ENCODE peak calls at places on chromosomes 7 and 10, in eight cellular contexts. One of them, this sample, is unnamed.

GRCh38 chr7:11436317-11436716 is 395.7 kb downstream of the THSD7A start:
- DNase-seq in stimulated activated CD4-positive, alpha-beta T cell treated with anti-CD3 and anti-CD28 coated beads, Interleukin-12 subunit alpha, Interleukin-12 subunit beta, amount 100 ng/mL, for 4 hours: no peak
- DNase-seq in GM04503: no peak
- DNase-seq in Calu3: no peak
- DNase-seq in amniotic stem cell: no peak
- DNase-seq in stimulated activated CD8-positive, alpha-beta memory T cell treated with anti-CD3 and anti-CD28 coated beads, Interleukin-4, amount 100 ng/mL, for 1 hour: no peak
- DNase-seq in psoas muscle: no peak
- DNase-seq in left ventricle myocardium inferior: no peak
- DNase-seq in this sample: no peak

GRCh38 chr10:128096486-128097199 is 29.6 kb downstream of the MKI67 start:
- DNase-seq in stimulated activated CD4-positive, alpha-beta T cell treated with anti-CD3 and anti-CD28 coated beads, Interleukin-12 subunit alpha, Interleukin-12 subunit beta, amount 100 ng/mL, for 4 hours: no peak
- DNase-seq in GM04503: peak
- DNase-seq in Calu3: no peak
- DNase-seq in amniotic stem cell: no peak
- DNase-seq in stimulated activated CD8-positive, alpha-beta memory T cell treated with anti-CD3 and anti-CD28 coated beads, Interleukin-4, amount 100 ng/mL, for 1 hour: no peak
- DNase-seq in psoas muscle: no peak
- DNase-seq in left ventricle myocardium inferior: no peak
- DNase-seq in this sample: no peak

GRCh38 chr7:8226526-8226925 is 35.4 kb downstream of the ICA1 start:
- DNase-seq in stimulated activated CD4-positive, alpha-beta T cell treated with anti-CD3 and anti-CD28 coated beads, Interleukin-12 subunit alpha, Interleukin-12 subunit beta, amount 100 ng/mL, for 4 hours: no peak
- DNase-seq in GM04503: no peak
- DNase-seq in Calu3: no peak
- DNase-seq in amniotic stem cell: no peak
- DNase-seq in stimulated activated CD8-positive, alpha-beta memory T cell treated with anti-CD3 and anti-CD28 coated beads, Interleukin-4, amount 100 ng/mL, for 1 hour: no peak
- DNase-seq in psoas muscle: no peak
- DNase-seq in left ventricle myocardium inferior: no peak
- DNase-seq in this sample: no peak

GRCh38 chr7:79502151-79502550 is 48.7 kb upstream of the MAGI2 start:
- DNase-seq in stimulated activated CD4-positive, alpha-beta T cell treated with anti-CD3 and anti-CD28 coated beads, Interleukin-12 subunit alpha, Interleukin-12 subunit beta, amount 100 ng/mL, for 4 hours: no peak
- DNase-seq in GM04503: no peak
- DNase-seq in Calu3: no peak
- DNase-seq in amniotic stem cell: no peak
- DNase-seq in stimulated activated CD8-positive, alpha-beta memory T cell treated with anti-CD3 and anti-CD28 coated beads, Interleukin-4, amount 100 ng/mL, for 1 hour: no peak
- DNase-seq in psoas muscle: no peak
- DNase-seq in left ventricle myocardium inferior: no peak
- DNase-seq in this sample: no peak

GRCh38 chr10:129832582-129833249 is 131.4 kb downstream of the EBF3 start:
- DNase-seq in stimulated activated CD4-positive, alpha-beta T cell treated with anti-CD3 and anti-CD28 coated beads, Interleukin-12 subunit alpha, Interleukin-12 subunit beta, amount 100 ng/mL, for 4 hours: no peak
- DNase-seq in GM04503: no peak
- DNase-seq in Calu3: no peak
- DNase-seq in amniotic stem cell: no peak
- DNase-seq in stimulated activated CD8-positive, alpha-beta memory T cell treated with anti-CD3 and anti-CD28 coated beads, Interleukin-4, amount 100 ng/mL, for 1 hour: no peak
- DNase-seq in psoas muscle: no peak
- DNase-seq in left ventricle myocardium inferior: no peak
- DNase-seq in this sample: no peak

GRCh38 chr10:90197766-90198165 is 496.4 kb downstream of the KIF20B start:
- DNase-seq in stimulated activated CD4-positive, alpha-beta T cell treated with anti-CD3 and anti-CD28 coated beads, Interleukin-12 subunit alpha, Interleukin-12 subunit beta, amount 100 ng/mL, for 4 hours: no peak
- DNase-seq in GM04503: no peak
- DNase-seq in Calu3: no peak
- DNase-seq in amniotic stem cell: no peak
- DNase-seq in stimulated activated CD8-positive, alpha-beta memory T cell treated with anti-CD3 and anti-CD28 coated beads, Interleukin-4, amount 100 ng/mL, for 1 hour: no peak
- DNase-seq in psoas muscle: no peak
- DNase-seq in left ventricle myocardium inferior: no peak
- DNase-seq in this sample: no peak

GRCh38 chr7:129569326-129569725 is 42.2 kb upstream of the NRF1 start:
- DNase-seq in stimulated activated CD4-positive, alpha-beta T cell treated with anti-CD3 and anti-CD28 coated beads, Interleukin-12 subunit alpha, Interleukin-12 subunit beta, amount 100 ng/mL, for 4 hours: no peak
- DNase-seq in GM04503: no peak
- DNase-seq in Calu3: no peak
- DNase-seq in amniotic stem cell: no peak
- DNase-seq in stimulated activated CD8-positive, alpha-beta memory T cell treated with anti-CD3 and anti-CD28 coated beads, Interleukin-4, amount 100 ng/mL, for 1 hour: no peak
- DNase-seq in psoas muscle: no peak
- DNase-seq in left ventricle myocardium inferior: no peak
- DNase-seq in this sample: no peak

GRCh38 chr7:77439572-77439971 is 23.4 kb upstream of the GSAP start:
- DNase-seq in stimulated activated CD4-positive, alpha-beta T cell treated with anti-CD3 and anti-CD28 coated beads, Interleukin-12 subunit alpha, Interleukin-12 subunit beta, amount 100 ng/mL, for 4 hours: no peak
- DNase-seq in GM04503: no peak
- DNase-seq in Calu3: peak
- DNase-seq in amniotic stem cell: no peak
- DNase-seq in stimulated activated CD8-positive, alpha-beta memory T cell treated with anti-CD3 and anti-CD28 coated beads, Interleukin-4, amount 100 ng/mL, for 1 hour: no peak
- DNase-seq in psoas muscle: peak
- DNase-seq in left ventricle myocardium inferior: peak
- DNase-seq in this sample: peak

GRCh38 chr10:61903991-61904350 is 2.5 kb downstream of the ARID5B start:
- DNase-seq in stimulated activated CD4-positive, alpha-beta T cell treated with anti-CD3 and anti-CD28 coated beads, Interleukin-12 subunit alpha, Interleukin-12 subunit beta, amount 100 ng/mL, for 4 hours: no peak
- DNase-seq in GM04503: no peak
- DNase-seq in Calu3: no peak
- DNase-seq in amniotic stem cell: no peak
- DNase-seq in stimulated activated CD8-positive, alpha-beta memory T cell treated with anti-CD3 and anti-CD28 coated beads, Interleukin-4, amount 100 ng/mL, for 1 hour: no peak
- DNase-seq in psoas muscle: no peak
- DNase-seq in left ventricle myocardium inferior: no peak
- DNase-seq in this sample: no peak

GRCh38 chr10:71319042-71319799 is at the start of gene SLC29A3:
- DNase-seq in stimulated activated CD4-positive, alpha-beta T cell treated with anti-CD3 and anti-CD28 coated beads, Interleukin-12 subunit alpha, Interleukin-12 subunit beta, amount 100 ng/mL, for 4 hours: peak
- DNase-seq in GM04503: no peak
- DNase-seq in Calu3: peak
- DNase-seq in amniotic stem cell: peak
- DNase-seq in stimulated activated CD8-positive, alpha-beta memory T cell treated with anti-CD3 and anti-CD28 coated beads, Interleukin-4, amount 100 ng/mL, for 1 hour: peak
- DNase-seq in psoas muscle: peak
- DNase-seq in left ventricle myocardium inferior: peak
- DNase-seq in this sample: peak

GRCh38 chr10:24485299-24485698 is 238.4 kb downstream of the ARHGAP21 start:
- DNase-seq in stimulated activated CD4-positive, alpha-beta T cell treated with anti-CD3 and anti-CD28 coated beads, Interleukin-12 subunit alpha, Interleukin-12 subunit beta, amount 100 ng/mL, for 4 hours: no peak
- DNase-seq in GM04503: no peak
- DNase-seq in Calu3: no peak
- DNase-seq in amniotic stem cell: no peak
- DNase-seq in stimulated activated CD8-positive, alpha-beta memory T cell treated with anti-CD3 and anti-CD28 coated beads, Interleukin-4, amount 100 ng/mL, for 1 hour: no peak
- DNase-seq in psoas muscle: no peak
- DNase-seq in left ventricle myocardium inferior: no peak
- DNase-seq in this sample: no peak

GRCh38 chr7:1940402-1940786 is 270.3 kb downstream of the ELFN1 start:
- DNase-seq in stimulated activated CD4-positive, alpha-beta T cell treated with anti-CD3 and anti-CD28 coated beads, Interleukin-12 subunit alpha, Interleukin-12 subunit beta, amount 100 ng/mL, for 4 hours: peak
- DNase-seq in GM04503: no peak
- DNase-seq in Calu3: peak
- DNase-seq in amniotic stem cell: no peak
- DNase-seq in stimulated activated CD8-positive, alpha-beta memory T cell treated with anti-CD3 and anti-CD28 coated beads, Interleukin-4, amount 100 ng/mL, for 1 hour: peak
- DNase-seq in psoas muscle: peak
- DNase-seq in left ventricle myocardium inferior: peak
- DNase-seq in this sample: peak

GRCh38 chr7:25662881-25663588 is 434.7 kb upstream of the NPVF start:
- DNase-seq in stimulated activated CD4-positive, alpha-beta T cell treated with anti-CD3 and anti-CD28 coated beads, Interleukin-12 subunit alpha, Interleukin-12 subunit beta, amount 100 ng/mL, for 4 hours: no peak
- DNase-seq in GM04503: no peak
- DNase-seq in Calu3: no peak
- DNase-seq in amniotic stem cell: no peak
- DNase-seq in stimulated activated CD8-positive, alpha-beta memory T cell treated with anti-CD3 and anti-CD28 coated beads, Interleukin-4, amount 100 ng/mL, for 1 hour: no peak
- DNase-seq in psoas muscle: peak
- DNase-seq in left ventricle myocardium inferior: peak
- DNase-seq in this sample: no peak

GRCh38 chr10:87585565-87586514 is 73.8 kb upstream of the PAPSS2 start:
- DNase-seq in stimulated activated CD4-positive, alpha-beta T cell treated with anti-CD3 and anti-CD28 coated beads, Interleukin-12 subunit alpha, Interleukin-12 subunit beta, amount 100 ng/mL, for 4 hours: no peak
- DNase-seq in GM04503: no peak
- DNase-seq in Calu3: peak
- DNase-seq in amniotic stem cell: no peak
- DNase-seq in stimulated activated CD8-positive, alpha-beta memory T cell treated with anti-CD3 and anti-CD28 coated beads, Interleukin-4, amount 100 ng/mL, for 1 hour: no peak
- DNase-seq in psoas muscle: no peak
- DNase-seq in left ventricle myocardium inferior: no peak
- DNase-seq in this sample: peak

GRCh38 chr10:79275431-79275851 is 71.8 kb upstream of the PPIF start:
- DNase-seq in stimulated activated CD4-positive, alpha-beta T cell treated with anti-CD3 and anti-CD28 coated beads, Interleukin-12 subunit alpha, Interleukin-12 subunit beta, amount 100 ng/mL, for 4 hours: no peak
- DNase-seq in GM04503: no peak
- DNase-seq in Calu3: no peak
- DNase-seq in amniotic stem cell: no peak
- DNase-seq in stimulated activated CD8-positive, alpha-beta memory T cell treated with anti-CD3 and anti-CD28 coated beads, Interleukin-4, amount 100 ng/mL, for 1 hour: no peak
- DNase-seq in psoas muscle: peak
- DNase-seq in left ventricle myocardium inferior: peak
- DNase-seq in this sample: no peak

GRCh38 chr10:107814865-107815487 is 650.5 kb upstream of the SORCS1 start:
- DNase-seq in stimulated activated CD4-positive, alpha-beta T cell treated with anti-CD3 and anti-CD28 coated beads, Interleukin-12 subunit alpha, Interleukin-12 subunit beta, amount 100 ng/mL, for 4 hours: no peak
- DNase-seq in GM04503: peak
- DNase-seq in Calu3: peak
- DNase-seq in amniotic stem cell: no peak
- DNase-seq in stimulated activated CD8-positive, alpha-beta memory T cell treated with anti-CD3 and anti-CD28 coated beads, Interleukin-4, amount 100 ng/mL, for 1 hour: no peak
- DNase-seq in psoas muscle: no peak
- DNase-seq in left ventricle myocardium inferior: no peak
- DNase-seq in this sample: peak

GRCh38 chr7:17033245-17033644 is 151.5 kb upstream of the AGR3 start:
- DNase-seq in stimulated activated CD4-positive, alpha-beta T cell treated with anti-CD3 and anti-CD28 coated beads, Interleukin-12 subunit alpha, Interleukin-12 subunit beta, amount 100 ng/mL, for 4 hours: no peak
- DNase-seq in GM04503: no peak
- DNase-seq in Calu3: peak
- DNase-seq in amniotic stem cell: no peak
- DNase-seq in stimulated activated CD8-positive, alpha-beta memory T cell treated with anti-CD3 and anti-CD28 coated beads, Interleukin-4, amount 100 ng/mL, for 1 hour: no peak
- DNase-seq in psoas muscle: no peak
- DNase-seq in left ventricle myocardium inferior: no peak
- DNase-seq in this sample: no peak

GRCh38 chr7:137032436-137032835 is 164.0 kb downstream of the CHRM2 start:
- DNase-seq in stimulated activated CD4-positive, alpha-beta T cell treated with anti-CD3 and anti-CD28 coated beads, Interleukin-12 subunit alpha, Interleukin-12 subunit beta, amount 100 ng/mL, for 4 hours: no peak
- DNase-seq in GM04503: peak
- DNase-seq in Calu3: no peak
- DNase-seq in amniotic stem cell: no peak
- DNase-seq in stimulated activated CD8-positive, alpha-beta memory T cell treated with anti-CD3 and anti-CD28 coated beads, Interleukin-4, amount 100 ng/mL, for 1 hour: no peak
- DNase-seq in psoas muscle: no peak
- DNase-seq in left ventricle myocardium inferior: no peak
- DNase-seq in this sample: no peak

GRCh38 chr10:88045116-88045515 is 181.7 kb downstream of the PTEN start:
- DNase-seq in stimulated activated CD4-positive, alpha-beta T cell treated with anti-CD3 and anti-CD28 coated beads, Interleukin-12 subunit alpha, Interleukin-12 subunit beta, amount 100 ng/mL, for 4 hours: no peak
- DNase-seq in GM04503: no peak
- DNase-seq in Calu3: no peak
- DNase-seq in amniotic stem cell: no peak
- DNase-seq in stimulated activated CD8-positive, alpha-beta memory T cell treated with anti-CD3 and anti-CD28 coated beads, Interleukin-4, amount 100 ng/mL, for 1 hour: no peak
- DNase-seq in psoas muscle: no peak
- DNase-seq in left ventricle myocardium inferior: no peak
- DNase-seq in this sample: no peak

GRCh38 chr7:4067874-4068273 is 614.2 kb upstream of the FOXK1 start:
- DNase-seq in stimulated activated CD4-positive, alpha-beta T cell treated with anti-CD3 and anti-CD28 coated beads, Interleukin-12 subunit alpha, Interleukin-12 subunit beta, amount 100 ng/mL, for 4 hours: no peak
- DNase-seq in GM04503: no peak
- DNase-seq in Calu3: no peak
- DNase-seq in amniotic stem cell: no peak
- DNase-seq in stimulated activated CD8-positive, alpha-beta memory T cell treated with anti-CD3 and anti-CD28 coated beads, Interleukin-4, amount 100 ng/mL, for 1 hour: no peak
- DNase-seq in psoas muscle: no peak
- DNase-seq in left ventricle myocardium inferior: no peak
- DNase-seq in this sample: no peak

GRCh38 chr7:38448842-38449241 is 175.4 kb upstream of the TARP start:
- DNase-seq in stimulated activated CD4-positive, alpha-beta T cell treated with anti-CD3 and anti-CD28 coated beads, Interleukin-12 subunit alpha, Interleukin-12 subunit beta, amount 100 ng/mL, for 4 hours: no peak
- DNase-seq in GM04503: no peak
- DNase-seq in Calu3: no peak
- DNase-seq in amniotic stem cell: no peak
- DNase-seq in stimulated activated CD8-positive, alpha-beta memory T cell treated with anti-CD3 and anti-CD28 coated beads, Interleukin-4, amount 100 ng/mL, for 1 hour: no peak
- DNase-seq in psoas muscle: no peak
- DNase-seq in left ventricle myocardium inferior: no peak
- DNase-seq in this sample: no peak

GRCh38 chr10:125911990-125912389 is 15.6 kb downstream of the FANK1 start:
- DNase-seq in stimulated activated CD4-positive, alpha-beta T cell treated with anti-CD3 and anti-CD28 coated beads, Interleukin-12 subunit alpha, Interleukin-12 subunit beta, amount 100 ng/mL, for 4 hours: no peak
- DNase-seq in GM04503: no peak
- DNase-seq in Calu3: peak
- DNase-seq in amniotic stem cell: no peak
- DNase-seq in stimulated activated CD8-positive, alpha-beta memory T cell treated with anti-CD3 and anti-CD28 coated beads, Interleukin-4, amount 100 ng/mL, for 1 hour: no peak
- DNase-seq in psoas muscle: no peak
- DNase-seq in left ventricle myocardium inferior: no peak
- DNase-seq in this sample: no peak

GRCh38 chr7:155646669-155647068 is 2.2 kb downstream of the RBM33 start:
- DNase-seq in stimulated activated CD4-positive, alpha-beta T cell treated with anti-CD3 and anti-CD28 coated beads, Interleukin-12 subunit alpha, Interleukin-12 subunit beta, amount 100 ng/mL, for 4 hours: no peak
- DNase-seq in GM04503: no peak
- DNase-seq in Calu3: no peak
- DNase-seq in amniotic stem cell: no peak
- DNase-seq in stimulated activated CD8-positive, alpha-beta memory T cell treated with anti-CD3 and anti-CD28 coated beads, Interleukin-4, amount 100 ng/mL, for 1 hour: no peak
- DNase-seq in psoas muscle: no peak
- DNase-seq in left ventricle myocardium inferior: no peak
- DNase-seq in this sample: no peak

GRCh38 chr10:72328045-72328828 is 26.5 kb downstream of the DNAJB12 start:
- DNase-seq in stimulated activated CD4-positive, alpha-beta T cell treated with anti-CD3 and anti-CD28 coated beads, Interleukin-12 subunit alpha, Interleukin-12 subunit beta, amount 100 ng/mL, for 4 hours: no peak
- DNase-seq in GM04503: no peak
- DNase-seq in Calu3: peak
- DNase-seq in amniotic stem cell: peak
- DNase-seq in stimulated activated CD8-positive, alpha-beta memory T cell treated with anti-CD3 and anti-CD28 coated beads, Interleukin-4, amount 100 ng/mL, for 1 hour: no peak
- DNase-seq in psoas muscle: peak
- DNase-seq in left ventricle myocardium inferior: peak
- DNase-seq in this sample: peak

GRCh38 chr7:108000875-108001758 is 1.8 kb downstream of the LAMB1 start:
- DNase-seq in stimulated activated CD4-positive, alpha-beta T cell treated with anti-CD3 and anti-CD28 coated beads, Interleukin-12 subunit alpha, Interleukin-12 subunit beta, amount 100 ng/mL, for 4 hours: no peak
- DNase-seq in GM04503: no peak
- DNase-seq in Calu3: no peak
- DNase-seq in amniotic stem cell: no peak
- DNase-seq in stimulated activated CD8-positive, alpha-beta memory T cell treated with anti-CD3 and anti-CD28 coated beads, Interleukin-4, amount 100 ng/mL, for 1 hour: no peak
- DNase-seq in psoas muscle: peak
- DNase-seq in left ventricle myocardium inferior: peak
- DNase-seq in this sample: peak

GRCh38 chr7:148773344-148773743 is 74.6 kb downstream of the CUL1 start:
- DNase-seq in stimulated activated CD4-positive, alpha-beta T cell treated with anti-CD3 and anti-CD28 coated beads, Interleukin-12 subunit alpha, Interleukin-12 subunit beta, amount 100 ng/mL, for 4 hours: no peak
- DNase-seq in GM04503: no peak
- DNase-seq in Calu3: no peak
- DNase-seq in amniotic stem cell: no peak
- DNase-seq in stimulated activated CD8-positive, alpha-beta memory T cell treated with anti-CD3 and anti-CD28 coated beads, Interleukin-4, amount 100 ng/mL, for 1 hour: peak
- DNase-seq in psoas muscle: no peak
- DNase-seq in left ventricle myocardium inferior: no peak
- DNase-seq in this sample: peak